ENCODE peak calls at places on chromosomes 4 and X, in five cellular contexts. One of them, this sample, is unnamed.

GRCh38 chr4:15757084-15757483 is 21.0 kb upstream of the CD38 start:
- ATAC-seq in HCT116: no peak
- ATAC-seq in HepG2: peak; percentile 29
- ATAC-seq in upper lobe of left lung: no peak
- ATAC-seq in K562: no peak
- ATAC-seq in this sample: no peak

GRCh38 chrX:66900886-66901285 is 262.0 kb upstream of the EDA2R start:
- ATAC-seq in HCT116: no peak
- ATAC-seq in HepG2: no peak
- ATAC-seq in upper lobe of left lung: no peak
- ATAC-seq in K562: no peak
- ATAC-seq in this sample: no peak

GRCh38 chrX:24260827-24261550 is 52.9 kb downstream of the SUPT20HL2 start:
- ATAC-seq in HCT116: no peak
- ATAC-seq in HepG2: no peak
- ATAC-seq in upper lobe of left lung: peak; percentile 72
- ATAC-seq in K562: no peak
- ATAC-seq in this sample: peak; percentile 54

GRCh38 chr4:166625018-166625637 is 609.2 kb downstream of the SPOCK3 start:
- ATAC-seq in HCT116: no peak
- ATAC-seq in HepG2: no peak
- ATAC-seq in upper lobe of left lung: no peak
- ATAC-seq in K562: no peak
- ATAC-seq in this sample: no peak

GRCh38 chr4:51885371-51885770 is 42.4 kb downstream of the DCUN1D4 start:
- ATAC-seq in HCT116: peak; percentile 80
- ATAC-seq in HepG2: peak; percentile 58
- ATAC-seq in upper lobe of left lung: peak; percentile 29
- ATAC-seq in K562: peak; percentile 72
- ATAC-seq in this sample: no peak

GRCh38 chr4:153434190-153434589 is 32.0 kb upstream of the TMEM131L start:
- ATAC-seq in HCT116: no peak
- ATAC-seq in HepG2: no peak
- ATAC-seq in upper lobe of left lung: no peak
- ATAC-seq in K562: no peak
- ATAC-seq in this sample: no peak

GRCh38 chrX:18966624-18967023 is 17.3 kb downstream of the PHKA2 start:
- ATAC-seq in HCT116: no peak
- ATAC-seq in HepG2: no peak
- ATAC-seq in upper lobe of left lung: no peak
- ATAC-seq in K562: no peak
- ATAC-seq in this sample: no peak

GRCh38 chrX:68083510-68083909 is 349.8 kb downstream of the OPHN1 start:
- ATAC-seq in HCT116: no peak
- ATAC-seq in HepG2: no peak
- ATAC-seq in upper lobe of left lung: no peak
- ATAC-seq in K562: no peak
- ATAC-seq in this sample: no peak

DNA sequence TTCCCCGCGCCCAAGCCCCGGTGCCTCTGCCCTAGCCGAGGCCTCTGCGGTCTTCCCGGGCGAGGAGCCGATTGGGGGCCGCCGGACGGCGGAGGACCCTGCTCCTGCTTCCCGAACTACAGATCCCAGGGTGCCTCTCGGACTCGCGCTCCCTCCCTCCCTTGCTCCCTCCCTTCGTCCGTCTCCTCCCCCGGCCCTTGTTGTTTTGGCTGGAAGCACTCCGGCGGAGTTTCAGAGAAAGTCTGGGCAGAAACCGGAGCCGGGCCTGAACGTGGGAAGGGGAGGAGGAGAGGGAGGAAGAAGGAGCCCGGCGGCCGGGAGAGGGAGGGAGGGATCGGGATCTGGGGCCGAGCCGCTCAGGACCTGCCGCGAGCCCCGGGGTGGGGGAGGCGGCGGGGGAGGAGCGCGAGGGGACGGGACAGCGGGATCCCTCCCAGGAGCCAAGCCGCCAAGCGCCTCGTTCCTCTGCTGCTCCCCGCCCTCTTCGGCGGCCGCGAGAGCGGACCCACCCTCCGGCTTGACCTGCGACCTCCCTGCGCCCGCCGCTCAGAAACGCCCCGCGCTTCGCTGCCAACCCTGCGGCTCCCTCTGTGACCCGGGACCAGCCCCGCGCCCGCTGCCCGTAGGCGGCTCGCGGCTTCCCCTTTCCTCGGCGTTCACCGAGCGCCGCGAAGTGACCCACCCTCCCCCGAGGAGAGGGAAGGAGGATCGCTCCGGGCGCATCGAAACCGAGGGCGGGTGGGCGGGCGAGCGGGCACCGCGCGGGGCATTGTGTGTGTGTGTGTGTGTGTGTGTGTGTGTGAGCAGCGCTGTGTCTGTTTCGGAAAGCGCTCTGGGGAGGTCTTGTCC is 473 bp upstream of the GAB1 start:
- ATAC-seq in HCT116: peak; percentile 80
- ATAC-seq in HepG2: peak; percentile 84
- ATAC-seq in upper lobe of left lung: peak; percentile 93
- ATAC-seq in K562: peak; percentile 83
- ATAC-seq in this sample: peak; percentile 92
- TF ChIP-seq POLR2A in HCT116: no peak
- TF ChIP-seq POLR2A in HepG2: peak; percentile 65
- TF ChIP-seq POLR2A in upper lobe of left lung: no peak
- TF ChIP-seq POLR2A in K562: peak; percentile 67
- TF ChIP-seq POLR2A in this sample: peak; percentile 46

GRCh38 chrX:154775611-154776349 is 13.1 kb downstream of the DKC1 start:
- ATAC-seq in HCT116: peak; percentile 41
- ATAC-seq in HepG2: peak; percentile 38
- ATAC-seq in upper lobe of left lung: no peak
- ATAC-seq in K562: peak; percentile 70
- ATAC-seq in this sample: no peak
- TF ChIP-seq POLR2AphosphoS5 in HCT116: no peak
- TF ChIP-seq POLR2AphosphoS5 in HepG2: no peak
- TF ChIP-seq POLR2AphosphoS5 in upper lobe of left lung: no peak
- TF ChIP-seq POLR2AphosphoS5 in K562: peak; percentile 46
- TF ChIP-seq POLR2AphosphoS5 in this sample: no peak

DNA sequence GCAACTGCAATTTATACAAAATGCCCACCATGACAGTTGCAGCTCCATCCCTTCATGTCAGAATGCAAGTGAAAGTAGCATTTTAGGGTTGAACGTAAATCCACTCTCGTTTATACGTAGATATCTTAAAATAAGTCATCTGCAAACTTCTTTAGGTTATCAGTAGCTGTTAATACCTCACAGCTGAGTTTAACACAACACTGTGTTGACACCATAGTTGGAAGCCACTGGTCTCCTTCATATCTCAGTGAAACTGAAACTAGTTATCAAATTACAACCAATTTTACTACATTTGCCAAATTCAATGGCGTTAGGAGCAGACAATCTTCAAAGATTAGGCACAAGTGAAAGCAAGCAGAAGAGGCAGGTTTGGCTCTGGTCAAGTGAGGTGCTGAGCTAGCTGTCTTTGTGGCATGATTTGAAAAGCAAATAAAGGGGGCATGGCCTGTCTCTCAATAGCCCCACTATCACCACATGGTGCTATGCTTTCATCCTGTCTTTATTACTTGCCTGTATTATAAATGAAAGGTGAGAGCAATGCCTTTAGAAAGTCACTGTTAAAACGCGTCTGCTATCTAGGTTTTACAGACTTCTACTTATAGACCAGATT is 12.3 kb downstream of the PPP3CA start:
- ATAC-seq in HCT116: no peak
- ATAC-seq in HepG2: no peak
- ATAC-seq in upper lobe of left lung: no peak
- ATAC-seq in K562: no peak
- ATAC-seq in this sample: no peak
- H3K27ac ChIP-seq in HCT116: no peak overlapping the region
- H3K27ac ChIP-seq in HepG2: no peak overlapping the region
- H3K27ac ChIP-seq in upper lobe of left lung: no peak overlapping the region
- H3K27ac ChIP-seq in K562: no peak overlapping the region
- H3K27ac ChIP-seq in this sample: no peak overlapping the region

DNA sequence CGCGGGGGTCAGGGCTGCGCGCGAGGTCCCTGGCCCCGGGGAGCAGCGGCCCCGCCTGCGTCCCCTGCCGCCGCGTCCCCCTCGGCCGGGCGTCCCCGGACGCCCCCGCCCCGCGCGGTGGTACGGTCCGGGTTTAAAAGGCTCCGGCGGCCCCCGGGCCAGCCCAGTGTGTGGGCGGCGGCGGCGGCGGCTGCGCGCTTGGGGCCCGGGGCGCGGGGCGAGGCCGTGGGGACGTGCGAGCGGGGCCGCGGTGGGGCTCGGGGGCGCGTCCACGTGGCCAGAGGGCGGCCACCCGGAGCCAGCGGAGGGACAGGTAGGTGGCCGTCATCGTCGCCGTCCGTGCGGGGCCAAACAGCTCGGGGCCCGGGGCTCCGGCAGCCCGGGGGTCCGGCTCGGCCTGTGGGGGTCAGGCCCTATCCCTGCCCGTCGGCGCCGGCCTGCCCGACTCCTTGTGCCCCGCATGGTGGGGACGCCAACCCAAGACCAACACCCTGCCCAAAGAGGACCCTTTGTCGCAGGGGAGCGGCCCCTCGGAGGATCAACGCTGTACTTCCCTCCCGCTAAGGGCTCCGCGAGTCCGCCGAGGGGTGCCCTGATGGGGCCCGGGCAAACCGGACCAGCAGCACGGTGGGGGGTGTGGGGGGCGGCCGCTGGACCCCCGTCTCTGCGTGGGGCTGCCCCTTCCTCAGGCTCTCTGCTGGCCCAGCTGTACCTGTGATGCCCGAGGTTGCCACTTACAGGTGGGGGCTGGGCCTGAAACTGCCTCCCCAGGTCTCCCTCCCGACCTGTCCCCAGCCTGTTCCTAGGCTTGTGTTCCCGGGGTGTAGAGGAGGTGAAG is at the start of gene PLXNA3:
- ATAC-seq in HCT116: peak; percentile 77
- ATAC-seq in HepG2: peak; percentile 63
- ATAC-seq in upper lobe of left lung: peak; percentile 93
- ATAC-seq in K562: peak; percentile 66
- ATAC-seq in this sample: peak; percentile 79
- TF ChIP-seq POLR2A in HCT116: peak; percentile 63
- TF ChIP-seq POLR2A in HepG2: no peak
- TF ChIP-seq POLR2A in upper lobe of left lung: peak; percentile 48
- TF ChIP-seq POLR2A in K562: no peak
- TF ChIP-seq POLR2A in this sample: peak; percentile 80

DNA sequence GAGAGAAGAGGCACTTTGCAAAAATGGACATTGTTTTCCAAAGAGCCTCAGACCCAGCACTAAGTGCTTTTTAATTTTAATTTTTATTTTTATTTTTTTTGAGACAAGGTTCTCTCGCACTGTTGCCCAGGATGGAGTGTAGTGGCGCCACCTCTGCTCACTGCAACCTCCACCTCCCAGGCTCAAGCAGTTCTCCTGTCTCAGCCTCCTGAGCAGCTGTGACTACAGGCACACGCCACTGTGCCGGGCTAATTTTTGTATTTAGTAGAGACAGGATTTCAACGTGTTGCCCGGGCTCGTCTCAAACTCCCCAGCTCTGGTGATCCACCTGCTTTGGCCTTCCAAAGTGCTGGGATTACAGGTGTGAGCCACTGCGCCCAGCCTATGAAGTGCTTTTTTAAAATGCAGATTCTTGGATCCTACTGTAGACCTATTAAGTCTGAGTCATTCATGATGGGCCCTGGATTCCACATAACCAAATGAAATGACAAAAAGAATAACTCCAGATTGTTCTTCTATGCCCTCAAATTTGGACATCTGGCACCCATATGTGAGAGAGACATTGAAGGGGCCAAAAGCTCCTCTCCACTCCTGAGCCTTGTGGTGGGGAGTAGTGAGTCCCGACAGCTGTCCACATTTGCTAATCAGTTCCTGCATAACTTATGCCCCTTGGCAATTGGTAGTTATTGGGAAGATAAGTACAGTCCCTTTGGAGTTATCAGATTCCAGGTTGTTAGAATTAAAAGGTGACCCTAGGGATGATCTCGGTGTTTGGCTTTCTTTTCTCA is 3.6 kb downstream of the NOCT start:
- ATAC-seq in HCT116: no peak
- ATAC-seq in HepG2: no peak
- ATAC-seq in upper lobe of left lung: no peak
- ATAC-seq in K562: no peak
- ATAC-seq in this sample: no peak
- TF ChIP-seq POLR2AphosphoS5 in HCT116: no peak
- TF ChIP-seq POLR2AphosphoS5 in HepG2: no peak
- TF ChIP-seq POLR2AphosphoS5 in upper lobe of left lung: no peak
- TF ChIP-seq POLR2AphosphoS5 in K562: no peak
- TF ChIP-seq POLR2AphosphoS5 in this sample: no peak

DNA sequence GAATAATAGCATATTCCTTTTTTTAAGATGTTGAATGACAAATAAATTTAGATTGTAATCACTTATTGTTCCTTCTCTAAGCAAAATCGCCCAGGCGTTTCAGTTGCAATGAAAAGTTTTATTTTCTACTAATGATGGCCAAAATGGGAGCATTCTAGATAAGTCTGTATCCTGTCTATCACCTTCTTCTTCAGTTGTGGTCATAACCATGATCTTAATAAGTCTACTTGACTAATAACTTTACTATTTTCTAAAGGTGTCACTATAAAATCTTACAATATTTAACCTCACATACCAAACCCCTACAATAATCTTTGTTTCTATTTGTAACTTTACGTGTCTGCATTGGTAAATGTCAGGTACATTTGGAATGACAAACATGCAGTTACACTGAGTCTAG is 723.7 kb upstream of the MAGEB2 start:
- ATAC-seq in HCT116: no peak
- ATAC-seq in HepG2: no peak
- ATAC-seq in upper lobe of left lung: no peak
- ATAC-seq in K562: no peak
- ATAC-seq in this sample: no peak
- H3K27ac ChIP-seq in HCT116: no peak overlapping the region
- H3K27ac ChIP-seq in HepG2: no peak overlapping the region
- H3K27ac ChIP-seq in upper lobe of left lung: no peak overlapping the region
- H3K27ac ChIP-seq in K562: no peak overlapping the region
- H3K27ac ChIP-seq in this sample: no peak overlapping the region

GRCh38 chr4:3301450-3302163 is 8.8 kb downstream of the RGS12 start:
- ATAC-seq in HCT116: no peak
- ATAC-seq in HepG2: no peak
- ATAC-seq in upper lobe of left lung: no peak
- ATAC-seq in K562: no peak
- ATAC-seq in this sample: no peak
- TF ChIP-seq POLR2A in HCT116: no peak
- TF ChIP-seq POLR2A in HepG2: no peak
- TF ChIP-seq POLR2A in upper lobe of left lung: no peak
- TF ChIP-seq POLR2A in K562: no peak
- TF ChIP-seq POLR2A in this sample: no peak

GRCh38 chr4:142315999-142316398 is 530.1 kb downstream of the INPP4B start:
- ATAC-seq in HCT116: no peak
- ATAC-seq in HepG2: no peak
- ATAC-seq in upper lobe of left lung: no peak
- ATAC-seq in K562: no peak
- ATAC-seq in this sample: no peak
- TF ChIP-seq POLR2AphosphoS5 in HCT116: no peak
- TF ChIP-seq POLR2AphosphoS5 in HepG2: no peak
- TF ChIP-seq POLR2AphosphoS5 in upper lobe of left lung: no peak
- TF ChIP-seq POLR2AphosphoS5 in K562: no peak
- TF ChIP-seq POLR2AphosphoS5 in this sample: no peak

GRCh38 chrX:47129157-47129878 is 15.2 kb downstream of the NDUFB11 start:
- ATAC-seq in HCT116: peak; percentile 99
- ATAC-seq in HepG2: peak; percentile 99
- ATAC-seq in upper lobe of left lung: peak; percentile 100
- ATAC-seq in K562: peak; percentile 99
- ATAC-seq in this sample: peak; percentile 99
- H3K27ac ChIP-seq in HCT116: peak overlapping the region; percentile 47
- H3K27ac ChIP-seq in HepG2: peak overlapping the region; percentile 73
- H3K27ac ChIP-seq in upper lobe of left lung: peak overlapping the region; percentile 65
- H3K27ac ChIP-seq in K562: peak overlapping the region; percentile 63
- H3K27ac ChIP-seq in this sample: peak overlapping the region; percentile 85

This sample was measured in gastroesophageal sphincter.